ENCODE peak calls at places on chromosomes 13 and 19, in seven cellular contexts. P, U, Q, L, D, W and O are unnamed samples.

GRCh38 chr13:103190841-103191240 is 124.6 kb upstream of the SLC10A2 start:
- DNase-seq in P (no peak), U (no peak), Q (no peak), L (no peak), D (no peak), W (no peak), O (no peak)

GRCh38 chr13:96426160-96426559 is 336.3 kb downstream of the HS6ST3 start:
- DNase-seq in P (no peak), U (no peak), Q (no peak), L (no peak), D (no peak), W (no peak), O (no peak)

GRCh38 chr19:40273469-40274360 is 11.4 kb downstream of the AKT2 start:
- DNase-seq in P (no peak), U (no peak), Q (no peak), L (no peak), D (no peak), W (no peak), O (no peak)

GRCh38 chr13:75324413-75324940 is 157.5 kb downstream of the TBC1D4 start:
- DNase-seq in P (no peak), U (no peak), Q (no peak), L (peak), D (no peak), W (no peak), O (peak)

GRCh38 chr13:85619321-85619720 is 179.9 kb downstream of the SLITRK6 start:
- DNase-seq in P (no peak), U (no peak), Q (no peak), L (no peak), D (no peak), W (no peak), O (no peak)

GRCh38 chr19:3324405-3324856 is 42.0 kb upstream of the NFIC start:
- DNase-seq in P (no peak), U (peak), Q (no peak), L (no peak), D (peak), W (peak), O (peak)

GRCh38 chr13:42333613-42334328 is 61.8 kb downstream of the AKAP11 start:
- DNase-seq in P (peak), U (no peak), Q (peak), L (peak), D (peak), W (peak), O (peak)

GRCh38 chr19:50173144-50173543 is 10.1 kb upstream of the IZUMO2 start:
- DNase-seq in P (no peak), U (peak), Q (no peak), L (no peak), D (no peak), W (no peak), O (no peak)

GRCh38 chr13:101838305-101838835 is 385.9 kb downstream of the ITGBL1 start:
- DNase-seq in P (no peak), U (no peak), Q (peak), L (peak), D (no peak), W (peak), O (peak)

GRCh38 chr19:35781650-35782049 is 6.3 kb downstream of the ARHGAP33 start:
- DNase-seq in P (no peak), U (no peak), Q (no peak), L (no peak), D (no peak), W (no peak), O (no peak)

GRCh38 chr19:3112375-3113099 is 18.4 kb downstream of the GNA11 start:
- DNase-seq in P (no peak), U (no peak), Q (no peak), L (no peak), D (no peak), W (no peak), O (no peak)

GRCh38 chr19:634975-635652 is 1.8 kb upstream of the POLRMT start:
- DNase-seq in P (no peak), U (no peak), Q (no peak), L (no peak), D (peak), W (no peak), O (no peak)

DNA sequence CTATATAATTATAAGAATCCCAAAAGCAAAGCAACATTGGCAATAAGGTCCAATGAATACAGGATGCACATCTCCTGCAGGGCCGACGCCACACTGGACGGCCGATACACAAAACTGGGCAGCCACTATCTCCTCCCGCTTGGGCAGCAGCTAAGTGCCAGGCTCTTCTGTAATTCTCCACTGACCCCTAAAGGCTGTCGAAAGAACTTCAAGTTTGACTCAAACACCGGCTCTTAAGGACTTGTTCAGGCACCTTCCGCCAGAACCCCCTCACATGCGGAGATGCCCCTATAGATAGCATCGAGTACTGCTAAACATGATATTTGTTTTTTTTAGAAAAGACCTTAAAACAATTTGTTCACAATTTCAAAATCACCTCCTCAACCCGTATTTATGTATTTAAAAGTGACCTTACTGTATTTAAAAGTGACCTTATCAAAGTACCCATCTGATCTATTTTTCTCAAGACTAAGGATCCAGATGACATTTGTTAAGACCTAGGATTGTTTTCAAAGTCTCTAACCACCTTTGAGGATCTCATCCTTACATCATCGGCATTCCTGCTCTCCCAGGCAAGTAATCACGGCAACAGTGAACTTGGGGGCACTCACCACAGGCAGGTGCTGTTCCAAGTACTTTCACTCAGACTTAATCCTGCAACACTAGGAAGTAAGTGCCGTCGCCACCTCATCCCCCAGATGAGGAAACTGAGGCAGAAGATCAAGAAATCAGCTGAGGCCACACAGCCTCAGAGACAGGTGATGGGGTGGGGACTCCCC is 77.8 kb downstream of the TUBGCP3 start:
- DNase-seq in P (peak), U (no peak), Q (peak), L (peak), D (peak), W (peak), O (peak)
- TF ChIP-seq CTCF in P (peak), U (no peak), Q (peak), L (peak), D (peak), W (peak), O (peak)

DNA sequence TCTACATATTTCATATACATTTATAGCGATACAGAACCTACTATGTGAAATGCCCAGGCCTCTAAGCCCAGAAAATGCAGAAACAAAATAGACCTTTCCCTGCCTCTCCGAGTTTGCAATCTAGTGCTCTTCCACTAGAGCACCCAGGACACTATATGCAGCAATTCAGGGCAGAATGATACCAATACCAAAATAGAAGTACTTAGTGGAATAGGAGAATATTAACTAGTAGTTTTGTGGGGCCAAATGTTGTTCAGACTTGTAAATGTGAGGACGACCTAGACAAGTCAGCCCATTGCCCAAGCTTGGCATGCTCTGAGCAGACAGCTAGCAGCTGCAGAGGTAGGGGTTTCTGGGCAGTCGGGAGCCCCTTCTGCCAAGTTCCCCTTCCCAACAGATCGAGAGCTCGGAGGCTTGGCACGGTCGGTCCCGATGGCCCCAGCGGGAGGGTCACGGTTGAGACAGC is 35.8 kb upstream of the FLT1 start:
- DNase-seq in P (no peak), U (no peak), Q (peak), L (no peak), D (no peak), W (peak), O (peak)
- H3K4me3 ChIP-seq in P (peak), U (peak), Q (peak), L (peak), D (no peak), W (peak), O (peak)

GRCh38 chr13:62633448-62633847 is 1217.8 kb upstream of the PCDH20 start:
- DNase-seq in P (no peak), U (no peak), Q (no peak), L (no peak), D (no peak), W (no peak), O (no peak)
- TF ChIP-seq CTCF in P (no peak), U (no peak), Q (no peak), L (no peak), D (no peak), W (no peak), O (no peak)

DNA sequence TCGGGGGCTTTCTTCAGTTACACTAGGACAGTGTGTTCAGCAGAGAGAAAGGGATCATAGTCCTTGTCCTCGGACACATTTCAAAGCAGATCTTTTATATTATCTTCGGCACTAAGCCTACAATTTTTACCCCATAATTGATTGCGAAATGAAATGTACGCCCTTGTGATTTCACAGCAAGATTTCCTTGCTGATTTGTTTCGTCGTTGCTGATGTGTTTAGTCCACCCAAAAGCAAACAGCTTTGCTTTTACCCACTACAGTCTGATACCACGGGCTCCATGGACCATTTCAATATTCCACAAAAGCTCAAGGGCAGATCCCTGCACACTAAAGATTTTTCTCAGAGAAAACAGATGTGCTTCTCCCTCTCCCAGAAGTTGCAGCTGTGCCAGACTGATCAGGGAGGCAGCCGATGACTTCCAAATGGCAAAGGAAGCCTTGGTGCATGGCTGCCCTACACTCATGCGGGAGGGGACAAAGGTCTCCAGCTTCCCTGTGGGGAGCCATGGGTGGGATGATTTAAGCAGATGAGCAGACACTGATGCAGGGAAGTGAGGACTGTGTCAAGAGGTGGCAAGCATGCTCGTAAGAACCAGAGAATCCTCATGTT is 81.2 kb downstream of the STK24 start:
- DNase-seq in P (no peak), U (no peak), Q (peak), L (no peak), D (no peak), W (peak), O (peak)
- H3K4me3 ChIP-seq in P (no peak), U (no peak), Q (no peak), L (no peak), D (no peak), W (no peak), O (no peak)

DNA sequence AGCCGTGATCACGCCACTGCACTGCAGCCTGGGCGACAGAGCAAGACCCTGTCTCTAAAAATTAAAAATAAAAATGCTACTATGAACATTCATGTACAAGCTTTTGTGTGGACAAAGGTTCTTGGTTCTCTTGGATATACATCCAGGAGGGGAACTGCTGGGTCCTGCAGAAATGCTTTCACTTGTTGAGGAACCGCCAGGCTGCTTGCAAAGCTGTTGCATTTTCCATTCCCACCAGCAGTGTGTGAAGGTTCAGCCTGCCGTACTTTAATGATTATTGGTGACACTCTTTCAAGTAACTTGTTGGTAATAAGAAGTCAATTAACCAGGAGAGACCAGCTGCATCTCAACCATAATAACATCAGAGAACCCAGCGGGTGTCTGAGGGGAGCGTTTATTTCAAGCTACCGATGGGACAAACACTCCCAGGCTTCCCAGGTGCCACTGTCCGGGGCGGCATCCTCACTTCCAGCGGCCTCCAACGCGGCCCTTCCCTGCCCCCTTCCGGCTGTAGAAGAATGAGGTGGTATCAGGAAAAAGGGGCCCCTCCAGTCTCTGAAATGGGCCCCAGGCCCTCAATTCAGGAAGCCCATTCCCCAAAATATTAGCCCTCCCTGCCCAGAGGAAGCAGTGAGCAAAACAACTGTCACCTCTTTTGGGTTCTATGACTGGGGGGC is 15.2 kb upstream of the PPP1R12C start:
- DNase-seq in P (no peak), U (no peak), Q (no peak), L (no peak), D (no peak), W (no peak), O (no peak)
- TF ChIP-seq CTCF in P (peak), U (no peak), Q (peak), L (peak), D (no peak), W (no peak), O (no peak)

DNA sequence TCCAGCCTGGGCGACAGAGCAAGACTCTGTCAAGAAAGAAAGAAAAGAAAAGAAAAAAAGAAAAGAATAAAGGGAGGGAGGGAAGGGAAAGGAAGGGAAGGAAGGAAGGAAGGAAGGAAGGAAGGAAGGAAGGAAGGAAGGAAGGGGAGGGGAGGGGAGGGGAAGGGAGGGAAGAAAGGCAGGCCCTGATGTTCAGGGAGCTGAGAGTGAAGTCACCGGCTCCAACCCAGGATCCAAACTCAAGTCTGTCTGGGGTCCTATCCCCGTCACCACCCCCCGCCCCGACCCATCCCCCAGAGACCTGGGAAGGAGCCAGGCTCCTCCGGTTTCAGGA is 5.8 kb upstream of the RDH13 start:
- DNase-seq in P (no peak), U (no peak), Q (no peak), L (no peak), D (no peak), W (no peak), O (no peak)
- H3K4me3 ChIP-seq in P (peak), U (peak), Q (no peak), L (no peak), D (peak), W (no peak), O (no peak)

GRCh38 chr19:5354403-5354802 is 13.8 kb upstream of the PTPRS start:
- DNase-seq in P (no peak), U (no peak), Q (no peak), L (no peak), D (peak), W (peak), O (peak)
- TF ChIP-seq CTCF in P (peak), U (no peak), Q (peak), L (peak), D (no peak), W (peak), O (peak)